ENCODE peak calls at places on chromosomes 12 and 14, in four cellular contexts. R is stimulated activated CD4-positive, alpha-beta T cell treated with anti-CD3 and anti-CD28 coated beads, Interleukin-15, amount 100 ng/mL, for 1 hour; Y is AG08395; Q is activated CD4-positive, alpha-beta T cell treated with anti-CD3 and anti-CD28 coated beads for 48 hours. G is an unnamed sample.

GRCh38 chr12:115158816-115159215 is 474.8 kb upstream of the TBX3 start:
- DNase-seq in R (no peak), Y (no peak), Q (no peak), G (no peak)

GRCh38 chr12:2959194-2959507 is at the start of gene TEAD4:
- DNase-seq in R (no peak), Y (peak), Q (peak), G (peak)

GRCh38 chr12:130880411-130880885 is 8.6 kb downstream of the RAN start:
- DNase-seq in Q (peak), R (no peak), Y (no peak), G (no peak)

GRCh38 chr12:44750468-44750867 is 125.6 kb downstream of the NELL2 start:
- DNase-seq in R (no peak), Y (no peak), Q (no peak), G (no peak)

GRCh38 chr12:100661300-100661951 is 87.9 kb downstream of the GAS2L3 start:
- DNase-seq in Y (peak), Q (no peak), R (no peak), G (no peak)

GRCh38 chr14:87805315-87805723 is 187.7 kb downstream of the GALC start:
- DNase-seq in R (no peak), Y (peak), Q (peak), G (no peak)

GRCh38 chr14:39434401-39434800 is 2.2 kb upstream of the FBXO33 start:
- DNase-seq in Y (no peak), Q (no peak), R (no peak), G (no peak)

GRCh38 chr14:67557656-67558055 is 24.6 kb downstream of the PLEKHH1 start:
- DNase-seq in Q (no peak), R (no peak), Y (no peak), G (no peak)

GRCh38 chr14:38882533-38882932 is 220.5 kb downstream of the SEC23A start:
- DNase-seq in Y (no peak), Q (no peak), R (no peak), G (no peak)

GRCh38 chr14:37150414-37150813 is 22.0 kb downstream of the SLC25A21 start:
- DNase-seq in R (no peak), Y (peak), Q (no peak), G (no peak)

GRCh38 chr12:62632521-62632920 is 165.9 kb downstream of the MON2 start:
- DNase-seq in R (no peak), Y (peak), Q (peak), G (no peak)

GRCh38 chr12:14602128-14602527 is 34.4 kb upstream of the PLBD1 start:
- DNase-seq in Q (no peak), R (no peak), Y (no peak), G (no peak)

GRCh38 chr12:120236124-120236398 is 29.5 kb downstream of the PXN start:
- DNase-seq in Q (no peak), R (no peak), Y (no peak), G (no peak)

GRCh38 chr12:81573228-81573627 is 185.9 kb downstream of the PPFIA2 start:
- DNase-seq in R (no peak), Y (peak), Q (no peak), G (no peak)

GRCh38 chr12:65895759-65896656 is 71.7 kb downstream of the HMGA2 start:
- DNase-seq in Y (no peak), R (no peak), Q (no peak), G (no peak)

GRCh38 chr14:64844272-64844671 is 35.4 kb downstream of the SPTB start:
- DNase-seq in Q (no peak), Y (no peak), R (no peak), G (no peak)

GRCh38 chr12:11813422-11813813 is 163.9 kb downstream of the ETV6 start:
- DNase-seq in Q (no peak), Y (no peak), R (no peak), G (no peak)

GRCh38 chr12:26786491-26787124 is 46.4 kb downstream of the ITPR2 start:
- DNase-seq in R (no peak), Y (no peak), Q (no peak), G (no peak)

GRCh38 chr12:65532162-65532561 is 253.7 kb downstream of the MSRB3 start:
- DNase-seq in R (no peak), Q (no peak), Y (peak), G (no peak)

GRCh38 chr14:65287264-65288131 is 125.0 kb upstream of the FUT8 start:
- DNase-seq in Y (no peak), R (peak), Q (peak), G (no peak)

GRCh38 chr12:67541625-67541991 is 106.9 kb upstream of the DYRK2 start:
- DNase-seq in Q (no peak), Y (no peak), R (no peak), G (no peak)

GRCh38 chr12:2009623-2010022 is 5.4 kb upstream of the DCP1B start:
- DNase-seq in R (no peak), Y (no peak), Q (no peak), G (no peak)

GRCh38 chr12:16573652-16574077 is 32.3 kb downstream of the LMO3 start:
- DNase-seq in Q (no peak), Y (no peak), R (no peak), G (no peak)

GRCh38 chr12:64392221-64392620 is 1.7 kb upstream of the C12orf56 start:
- DNase-seq in Q (no peak), R (no peak), Y (peak), G (no peak)

GRCh38 chr12:54579696-54580333 is 8.6 kb downstream of the PPP1R1A start:
- DNase-seq in Y (peak), R (peak), Q (peak), G (peak)

GRCh38 chr14:67480011-67480410 is 8.5 kb downstream of the TMEM229B start:
- DNase-seq in Y (no peak), Q (no peak), R (no peak), G (no peak)

GRCh38 chr12:54411398-54412241 is 7.4 kb downstream of the ITGA5 start:
- DNase-seq in Y (peak), R (peak), Q (peak), G (no peak)

GRCh38 chr14:23321572-23322547 is 603 bp downstream of the PABPN1 start:
- DNase-seq in Q (peak), Y (peak), R (no peak), G (peak)

GRCh38 chr14:56532546-56532945 is 47.1 kb upstream of the TMEM260 start:
- DNase-seq in Y (no peak), R (no peak), Q (no peak), G (no peak)

GRCh38 chr12:48970702-48971334 is 717 bp downstream of the WNT10B start:
- DNase-seq in Y (no peak), Q (no peak), R (no peak), G (no peak)

GRCh38 chr12:14167005-14167628 is 185.7 kb upstream of the GRIN2B start:
- DNase-seq in Q (peak), Y (peak), R (no peak), G (no peak)

GRCh38 chr12:29730481-29730880 is 53.3 kb downstream of the TMTC1 start:
- DNase-seq in Q (no peak), Y (no peak), R (no peak), G (no peak)

GRCh38 chr14:104393898-104394605 is 185.5 kb upstream of the C14orf180 start:
- DNase-seq in Q (peak), Y (no peak), R (peak), G (peak)

GRCh38 chr12:121778567-121779421 is 14.7 kb downstream of the RHOF start:
- DNase-seq in Q (no peak), Y (no peak), R (no peak), G (no peak)

GRCh38 chr14:104517426-104517825 is 62.1 kb upstream of the C14orf180 start:
- DNase-seq in Q (no peak), R (no peak), Y (no peak), G (peak)